ENCODE peak calls at places on chromosomes 12 and 14, in nine cellular contexts. One of them, this sample, is unnamed.

GRCh38 chr12:44525806-44526654 is 350.1 kb downstream of the NELL2 start:
- DNase-seq in heart left ventricle: no peak
- DNase-seq in heart right ventricle: no peak
- DNase-seq in tibial nerve: no peak
- DNase-seq in psoas muscle: no peak
- DNase-seq in RWPE1: no peak
- DNase-seq in adrenal gland: no peak
- DNase-seq in keratinocyte: no peak
- DNase-seq in transverse colon: no peak
- DNase-seq in this sample: no peak

GRCh38 chr14:46582826-46583225 is 68.8 kb downstream of the RPL10L start:
- DNase-seq in adrenal gland: no peak
- DNase-seq in transverse colon: no peak
- DNase-seq in tibial nerve: no peak
- DNase-seq in psoas muscle: no peak
- DNase-seq in heart left ventricle: no peak
- DNase-seq in heart right ventricle: no peak
- DNase-seq in keratinocyte: no peak
- DNase-seq in RWPE1: no peak
- DNase-seq in this sample: no peak

GRCh38 chr12:50258167-50258551 is 25.2 kb downstream of the LIMA1 start:
- DNase-seq in transverse colon: peak; percentile 43
- DNase-seq in adrenal gland: peak; percentile 78
- DNase-seq in heart left ventricle: peak; percentile 37
- DNase-seq in tibial nerve: peak; percentile 61
- DNase-seq in keratinocyte: no peak
- DNase-seq in psoas muscle: peak; percentile 85
- DNase-seq in RWPE1: no peak
- DNase-seq in heart right ventricle: peak; percentile 25
- DNase-seq in this sample: no peak

GRCh38 chr14:83847102-83847501 is 1682.8 kb upstream of the FLRT2 start:
- DNase-seq in transverse colon: no peak
- DNase-seq in heart left ventricle: no peak
- DNase-seq in tibial nerve: no peak
- DNase-seq in psoas muscle: no peak
- DNase-seq in heart right ventricle: no peak
- DNase-seq in RWPE1: no peak
- DNase-seq in keratinocyte: no peak
- DNase-seq in adrenal gland: no peak
- DNase-seq in this sample: no peak

GRCh38 chr12:14442221-14442881 is 76.9 kb downstream of the ATF7IP start:
- DNase-seq in tibial nerve: no peak
- DNase-seq in keratinocyte: no peak
- DNase-seq in adrenal gland: no peak
- DNase-seq in psoas muscle: no peak
- DNase-seq in transverse colon: no peak
- DNase-seq in heart left ventricle: no peak
- DNase-seq in RWPE1: no peak
- DNase-seq in heart right ventricle: no peak
- DNase-seq in this sample: no peak

GRCh38 chr14:71602524-71602923 is 329.7 kb upstream of the RGS6 start:
- DNase-seq in psoas muscle: no peak
- DNase-seq in tibial nerve: no peak
- DNase-seq in transverse colon: no peak
- DNase-seq in keratinocyte: no peak
- DNase-seq in RWPE1: no peak
- DNase-seq in heart left ventricle: no peak
- DNase-seq in adrenal gland: no peak
- DNase-seq in heart right ventricle: no peak
- DNase-seq in this sample: no peak

GRCh38 chr12:107242189-107242588 is 148.8 kb upstream of the CRY1 start:
- DNase-seq in heart left ventricle: no peak
- DNase-seq in transverse colon: no peak
- DNase-seq in keratinocyte: no peak
- DNase-seq in tibial nerve: no peak
- DNase-seq in adrenal gland: no peak
- DNase-seq in psoas muscle: no peak
- DNase-seq in heart right ventricle: no peak
- DNase-seq in RWPE1: no peak
- DNase-seq in this sample: no peak

GRCh38 chr12:30138483-30138882 is 354.7 kb upstream of the TMTC1 start:
- DNase-seq in transverse colon: no peak
- DNase-seq in adrenal gland: no peak
- DNase-seq in tibial nerve: no peak
- DNase-seq in keratinocyte: no peak
- DNase-seq in RWPE1: no peak
- DNase-seq in psoas muscle: no peak
- DNase-seq in heart right ventricle: no peak
- DNase-seq in heart left ventricle: no peak
- DNase-seq in this sample: no peak

GRCh38 chr14:104937161-104937560 is 12.5 kb downstream of the PLD4 start:
- DNase-seq in heart right ventricle: no peak
- DNase-seq in tibial nerve: no peak
- DNase-seq in heart left ventricle: no peak
- DNase-seq in adrenal gland: no peak
- DNase-seq in RWPE1: no peak
- DNase-seq in keratinocyte: no peak
- DNase-seq in psoas muscle: no peak
- DNase-seq in transverse colon: no peak
- DNase-seq in this sample: no peak

GRCh38 chr12:32454866-32455265 is 55.5 kb downstream of the FGD4 start:
- DNase-seq in RWPE1: no peak
- DNase-seq in adrenal gland: no peak
- DNase-seq in tibial nerve: no peak
- DNase-seq in heart right ventricle: no peak
- DNase-seq in transverse colon: no peak
- DNase-seq in psoas muscle: no peak
- DNase-seq in keratinocyte: no peak
- DNase-seq in heart left ventricle: no peak
- DNase-seq in this sample: no peak

GRCh38 chr12:12336049-12336411 is 14.0 kb downstream of the MANSC1 start:
- DNase-seq in psoas muscle: no peak
- DNase-seq in keratinocyte: no peak
- DNase-seq in heart left ventricle: no peak
- DNase-seq in transverse colon: no peak
- DNase-seq in RWPE1: no peak
- DNase-seq in adrenal gland: no peak
- DNase-seq in heart right ventricle: no peak
- DNase-seq in tibial nerve: no peak
- DNase-seq in this sample: no peak

GRCh38 chr14:53956427-53957201 is at the start of gene BMP4:
- DNase-seq in transverse colon: peak; percentile 77
- DNase-seq in heart right ventricle: peak; percentile 86
- DNase-seq in tibial nerve: peak; percentile 62
- DNase-seq in psoas muscle: peak; percentile 91
- DNase-seq in adrenal gland: peak; percentile 78
- DNase-seq in heart left ventricle: peak; percentile 88
- DNase-seq in keratinocyte: peak; percentile 70
- DNase-seq in RWPE1: no peak
- DNase-seq in this sample: no peak

GRCh38 chr12:124455336-124455735 is 112.1 kb downstream of the NCOR2 start:
- DNase-seq in adrenal gland: no peak
- DNase-seq in heart left ventricle: no peak
- DNase-seq in tibial nerve: no peak
- DNase-seq in RWPE1: no peak
- DNase-seq in transverse colon: no peak
- DNase-seq in keratinocyte: no peak
- DNase-seq in heart right ventricle: peak; percentile 9
- DNase-seq in psoas muscle: no peak
- DNase-seq in this sample: no peak

GRCh38 chr12:102475355-102475754 is 5.0 kb downstream of the IGF1 start:
- DNase-seq in RWPE1: no peak
- DNase-seq in adrenal gland: no peak
- DNase-seq in tibial nerve: no peak
- DNase-seq in heart left ventricle: no peak
- DNase-seq in heart right ventricle: no peak
- DNase-seq in keratinocyte: no peak
- DNase-seq in psoas muscle: no peak
- DNase-seq in transverse colon: no peak
- DNase-seq in this sample: no peak

GRCh38 chr14:55449116-55449515 is 8.7 kb upstream of the TBPL2 start:
- DNase-seq in keratinocyte: no peak
- DNase-seq in RWPE1: no peak
- DNase-seq in psoas muscle: no peak
- DNase-seq in tibial nerve: no peak
- DNase-seq in heart right ventricle: no peak
- DNase-seq in transverse colon: no peak
- DNase-seq in adrenal gland: no peak
- DNase-seq in heart left ventricle: no peak
- DNase-seq in this sample: no peak

GRCh38 chr14:55450124-55450523 is 9.7 kb upstream of the TBPL2 start:
- DNase-seq in tibial nerve: no peak
- DNase-seq in psoas muscle: no peak
- DNase-seq in transverse colon: no peak
- DNase-seq in RWPE1: no peak
- DNase-seq in heart right ventricle: no peak
- DNase-seq in heart left ventricle: no peak
- DNase-seq in keratinocyte: no peak
- DNase-seq in adrenal gland: no peak
- DNase-seq in this sample: peak; percentile 21

GRCh38 chr14:55446127-55446736 is 5.8 kb upstream of the TBPL2 start:
- DNase-seq in keratinocyte: no peak
- DNase-seq in heart left ventricle: peak; percentile 55
- DNase-seq in psoas muscle: no peak
- DNase-seq in heart right ventricle: no peak
- DNase-seq in RWPE1: peak; percentile 44
- DNase-seq in transverse colon: peak; percentile 60
- DNase-seq in tibial nerve: peak; percentile 78
- DNase-seq in adrenal gland: peak; percentile 86
- DNase-seq in this sample: no peak

GRCh38 chr14:55448146-55448614 is 7.8 kb upstream of the TBPL2 start:
- DNase-seq in transverse colon: peak; percentile 60
- DNase-seq in tibial nerve: peak; percentile 40
- DNase-seq in RWPE1: peak; percentile 97
- DNase-seq in adrenal gland: peak; percentile 70
- DNase-seq in keratinocyte: peak; percentile 92
- DNase-seq in psoas muscle: no peak
- DNase-seq in heart left ventricle: peak; percentile 63
- DNase-seq in heart right ventricle: no peak
- DNase-seq in this sample: no peak

GRCh38 chr14:55446833-55447232 is 6.4 kb upstream of the TBPL2 start:
- DNase-seq in psoas muscle: no peak
- DNase-seq in transverse colon: no peak
- DNase-seq in heart right ventricle: no peak
- DNase-seq in adrenal gland: peak; percentile 79
- DNase-seq in keratinocyte: no peak
- DNase-seq in heart left ventricle: no peak
- DNase-seq in tibial nerve: no peak
- DNase-seq in RWPE1: peak; percentile 65
- DNase-seq in this sample: no peak
- H3K27ac ChIP-seq in psoas muscle: no peak overlapping the region
- H3K27ac ChIP-seq in transverse colon: no peak overlapping the region
- H3K27ac ChIP-seq in heart right ventricle: no peak overlapping the region
- H3K27ac ChIP-seq in adrenal gland: peak overlapping the region; percentile 63
- H3K27ac ChIP-seq in keratinocyte: peak overlapping the region; percentile 52
- H3K27ac ChIP-seq in heart left ventricle: no peak overlapping the region
- H3K27ac ChIP-seq in tibial nerve: no peak overlapping the region
- H3K27ac ChIP-seq in RWPE1: no peak overlapping the region
- H3K27ac ChIP-seq in this sample: no peak overlapping the region

GRCh38 chr12:95547522-95548055 is 3.7 kb downstream of the USP44 start:
- DNase-seq in heart left ventricle: no peak
- DNase-seq in keratinocyte: no peak
- DNase-seq in psoas muscle: no peak
- DNase-seq in adrenal gland: no peak
- DNase-seq in heart right ventricle: no peak
- DNase-seq in transverse colon: no peak
- DNase-seq in RWPE1: no peak
- DNase-seq in tibial nerve: peak; percentile 61
- DNase-seq in this sample: no peak
- TF ChIP-seq CTCF in heart left ventricle: no peak
- TF ChIP-seq CTCF in keratinocyte: no peak
- TF ChIP-seq CTCF in psoas muscle: no peak
- TF ChIP-seq CTCF in adrenal gland: no peak
- TF ChIP-seq CTCF in heart right ventricle: no peak
- TF ChIP-seq CTCF in transverse colon: no peak
- TF ChIP-seq CTCF in RWPE1: no peak
- TF ChIP-seq CTCF in tibial nerve: no peak
- TF ChIP-seq CTCF in this sample: no peak

GRCh38 chr14:92655372-92655771 is 93.1 kb downstream of the LGMN start:
- DNase-seq in tibial nerve: no peak
- DNase-seq in psoas muscle: no peak
- DNase-seq in adrenal gland: no peak
- DNase-seq in transverse colon: no peak
- DNase-seq in heart right ventricle: no peak
- DNase-seq in keratinocyte: no peak
- DNase-seq in heart left ventricle: no peak
- DNase-seq in RWPE1: no peak
- DNase-seq in this sample: no peak
- H3K27ac ChIP-seq in tibial nerve: no peak overlapping the region
- H3K27ac ChIP-seq in psoas muscle: no peak overlapping the region
- H3K27ac ChIP-seq in adrenal gland: no peak overlapping the region
- H3K27ac ChIP-seq in transverse colon: peak overlapping the region; percentile 63
- H3K27ac ChIP-seq in heart right ventricle: no peak overlapping the region
- H3K27ac ChIP-seq in keratinocyte: no peak overlapping the region
- H3K27ac ChIP-seq in heart left ventricle: no peak overlapping the region
- H3K27ac ChIP-seq in RWPE1: no peak overlapping the region
- H3K27ac ChIP-seq in this sample: no peak overlapping the region

GRCh38 chr12:4908694-4909396 is 860 bp upstream of the KCNA1 start:
- DNase-seq in heart right ventricle: no peak
- DNase-seq in tibial nerve: no peak
- DNase-seq in RWPE1: no peak
- DNase-seq in keratinocyte: no peak
- DNase-seq in adrenal gland: no peak
- DNase-seq in transverse colon: no peak
- DNase-seq in psoas muscle: no peak
- DNase-seq in heart left ventricle: no peak
- DNase-seq in this sample: peak; percentile 68
- TF ChIP-seq CTCF in heart right ventricle: peak; percentile 10
- TF ChIP-seq CTCF in tibial nerve: no peak
- TF ChIP-seq CTCF in RWPE1: no peak
- TF ChIP-seq CTCF in keratinocyte: no peak
- TF ChIP-seq CTCF in adrenal gland: no peak
- TF ChIP-seq CTCF in transverse colon: peak; percentile 5
- TF ChIP-seq CTCF in psoas muscle: no peak
- TF ChIP-seq CTCF in heart left ventricle: no peak
- TF ChIP-seq CTCF in this sample: no peak

GRCh38 chr14:64504310-64504896 is at the start of gene ZBTB1:
- DNase-seq in RWPE1: peak; percentile 72
- DNase-seq in heart left ventricle: peak; percentile 92
- DNase-seq in heart right ventricle: peak; percentile 88
- DNase-seq in tibial nerve: peak; percentile 54
- DNase-seq in transverse colon: peak; percentile 85
- DNase-seq in keratinocyte: no peak
- DNase-seq in psoas muscle: peak; percentile 93
- DNase-seq in adrenal gland: peak; percentile 91
- DNase-seq in this sample: peak; percentile 95
- H3K27ac ChIP-seq in RWPE1: peak within 1 kb of the TSS; percentile 99
- H3K27ac ChIP-seq in heart left ventricle: peak within 1 kb of the TSS; percentile 97
- H3K27ac ChIP-seq in heart right ventricle: peak within 1 kb of the TSS; percentile 97
- H3K27ac ChIP-seq in tibial nerve: peak within 1 kb of the TSS; percentile 96
- H3K27ac ChIP-seq in transverse colon: peak within 1 kb of the TSS; percentile 100
- H3K27ac ChIP-seq in keratinocyte: peak within 1 kb of the TSS; percentile 97
- H3K27ac ChIP-seq in psoas muscle: peak within 1 kb of the TSS; percentile 99
- H3K27ac ChIP-seq in adrenal gland: peak within 1 kb of the TSS; percentile 99
- H3K27ac ChIP-seq in this sample: peak within 1 kb of the TSS; percentile 91

DNA sequence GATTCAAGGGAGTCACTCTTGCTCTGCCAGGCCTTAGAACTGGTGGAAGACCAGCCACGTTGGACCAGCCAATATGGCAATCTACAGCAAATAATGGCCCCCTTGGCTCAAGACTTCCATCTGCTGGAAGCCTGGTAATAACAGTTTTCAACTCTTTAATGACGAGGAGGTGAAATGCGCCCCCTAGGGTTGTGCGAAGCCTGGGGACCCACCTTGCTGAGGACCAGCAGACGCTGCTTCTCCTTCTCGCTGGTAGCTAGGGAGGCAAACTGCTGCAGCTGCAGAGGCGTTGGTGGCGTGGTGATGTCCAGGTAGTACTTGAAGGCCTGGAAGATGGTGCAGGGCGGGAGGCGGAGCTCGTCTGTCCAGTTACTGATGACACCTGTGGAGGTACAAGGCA is 41.5 kb upstream of the FBXO21 start:
- DNase-seq in tibial nerve: no peak
- DNase-seq in transverse colon: no peak
- DNase-seq in psoas muscle: peak; percentile 13
- DNase-seq in adrenal gland: no peak
- DNase-seq in RWPE1: no peak
- DNase-seq in keratinocyte: no peak
- DNase-seq in heart right ventricle: no peak
- DNase-seq in heart left ventricle: no peak
- DNase-seq in this sample: no peak
- TF ChIP-seq CTCF in tibial nerve: no peak
- TF ChIP-seq CTCF in transverse colon: no peak
- TF ChIP-seq CTCF in psoas muscle: no peak
- TF ChIP-seq CTCF in adrenal gland: no peak
- TF ChIP-seq CTCF in RWPE1: no peak
- TF ChIP-seq CTCF in keratinocyte: no peak
- TF ChIP-seq CTCF in heart right ventricle: no peak
- TF ChIP-seq CTCF in heart left ventricle: no peak
- TF ChIP-seq CTCF in this sample: no peak

This sample was measured in esophagus muscularis mucosa.